ENCODE peak calls at places on chromosomes 11 and 22, in four cellular contexts. Y is HepG2, Z is A549, H is K562. B is an unnamed sample.

GRCh38 chr22:48844096-48844675 is 983.5 kb downstream of the BRD1 start:
- DNase-seq in Z (no peak), Y (no peak), H (no peak), B (no peak)

GRCh38 chr22:44347098-44347497 is 34.3 kb upstream of the SHISAL1 start:
- DNase-seq in Y (no peak), Z (no peak), H (no peak), B (no peak)

GRCh38 chr11:62909107-62909894 is 11.9 kb downstream of the CHRM1 start:
- DNase-seq in H (peak), Z (peak), Y (peak), B (no peak)

GRCh38 chr22:32794449-32795213 is 6.9 kb upstream of the TIMP3 start:
- DNase-seq in Z (no peak), Y (peak), H (no peak), B (no peak)

GRCh38 chr11:112150517-112150916 is 13.4 kb downstream of the IL18 start:
- DNase-seq in Y (no peak), Z (no peak), H (no peak), B (no peak)

GRCh38 chr11:92702771-92703170 is 266.7 kb upstream of the MTNR1B start:
- DNase-seq in Z (no peak), Y (no peak), H (no peak), B (no peak)

GRCh38 chr11:119486691-119487259 is 63.8 kb upstream of the THY1 start:
- DNase-seq in Y (no peak), H (no peak), Z (no peak), B (no peak)

GRCh38 chr22:36222887-36223450 is 16.4 kb downstream of the APOL2 start:
- DNase-seq in Y (no peak), H (no peak), Z (no peak), B (no peak)

GRCh38 chr11:94793822-94794221 is 25.7 kb downstream of the AMOTL1 start:
- DNase-seq in Y (no peak), Z (no peak), H (no peak), B (no peak)

GRCh38 chr11:4641501-4641900 is 2.3 kb upstream of the OR51E1 start:
- DNase-seq in H (no peak), Y (no peak), Z (no peak), B (no peak)

GRCh38 chr11:110505514-110506284 is 76.0 kb downstream of the FDX1 start:
- DNase-seq in Y (no peak), H (no peak), Z (no peak), B (no peak)

GRCh38 chr22:20606041-20606783 is 98.8 kb downstream of the MED15 start:
- DNase-seq in Y (peak), Z (peak), H (peak), B (no peak)

GRCh38 chr11:60310407-60310998 is 16.6 kb upstream of the MS4A6E start:
- DNase-seq in Y (no peak), H (no peak), Z (no peak), B (peak)

GRCh38 chr11:88175004-88175706 is at the start of gene RAB38:
- DNase-seq in Y (no peak), Z (no peak), H (peak), B (no peak)

GRCh38 chr11:75536786-75537629 is 11.3 kb upstream of the GDPD5 start:
- DNase-seq in Z (no peak), Y (no peak), H (peak), B (peak)

GRCh38 chr11:36010010-36010740 is 66.3 kb downstream of the LDLRAD3 start:
- DNase-seq in H (no peak), Y (no peak), Z (no peak), B (no peak)

GRCh38 chr11:124602193-124602592 is 9.0 kb upstream of the PANX3 start:
- DNase-seq in Z (no peak), H (no peak), Y (no peak), B (no peak)

GRCh38 chr11:39628311-39628710 is 1831.1 kb downstream of the LRRC4C start:
- DNase-seq in Y (no peak), H (no peak), Z (no peak), B (no peak)

GRCh38 chr11:107702723-107703122 is 9.1 kb downstream of the SLN start:
- DNase-seq in H (no peak), Z (no peak), Y (no peak), B (no peak)

GRCh38 chr11:15826826-15827225 is 529.5 kb downstream of the SOX6 start:
- DNase-seq in Y (no peak), H (peak), Z (peak), B (no peak)

GRCh38 chr22:23137905-23138520 is 3.8 kb downstream of the RSPH14 start:
- DNase-seq in H (no peak), Z (no peak), Y (no peak), B (peak)

GRCh38 chr11:63917685-63918523 is 940 bp upstream of the RCOR2 start:
- DNase-seq in Y (peak), H (peak), Z (peak), B (no peak)

GRCh38 chr11:39651857-39652461 is 1807.5 kb downstream of the LRRC4C start:
- DNase-seq in H (no peak), Z (no peak), Y (no peak), B (no peak)

GRCh38 chr22:49207008-49207775 is 620.5 kb downstream of the BRD1 start:
- DNase-seq in Y (no peak), H (no peak), Z (no peak), B (no peak)

GRCh38 chr22:49460662-49461371 is 366.9 kb downstream of the BRD1 start:
- DNase-seq in H (no peak), Y (no peak), Z (no peak), B (no peak)

GRCh38 chr11:123408619-123409455 is 21.2 kb upstream of the GRAMD1B start:
- DNase-seq in Y (no peak), H (no peak), Z (no peak), B (no peak)

GRCh38 chr11:9748361-9748970 is 84.6 kb downstream of the SWAP70 start:
- DNase-seq in H (peak), Z (peak), Y (peak), B (peak)

GRCh38 chr11:15673408-15673811 is 558.7 kb downstream of the INSC start:
- DNase-seq in Y (no peak), H (no peak), Z (no peak), B (no peak)

GRCh38 chr11:75997273-75997552 is 182.2 kb downstream of the UVRAG start:
- DNase-seq in Y (no peak), H (no peak), Z (no peak), B (no peak)

GRCh38 chr11:83472328-83472727 is 186.2 kb upstream of the CCDC90B start:
- DNase-seq in H (no peak), Y (no peak), Z (no peak), B (no peak)

GRCh38 chr11:80592546-80592945 is 1151.7 kb upstream of the TENM4 start:
- DNase-seq in Z (no peak), H (no peak), Y (no peak), B (no peak)

GRCh38 chr11:3954448-3955298 is 99.2 kb downstream of the STIM1 start:
- DNase-seq in H (peak), Z (no peak), Y (no peak), B (no peak)

GRCh38 chr22:37925311-37925710 is 19.2 kb downstream of the MICALL1 start:
- DNase-seq in H (no peak), Z (no peak), Y (no peak), B (no peak)

GRCh38 chr11:3166268-3167142 is 1.4 kb upstream of the OSBPL5 start:
- DNase-seq in Z (no peak), H (peak), Y (no peak), B (no peak)

GRCh38 chr11:29780756-29781155 is 236.1 kb downstream of the KCNA4 start:
- DNase-seq in Y (no peak), H (no peak), Z (no peak), B (no peak)

GRCh38 chr11:36041988-36042606 is 98.2 kb downstream of the LDLRAD3 start:
- DNase-seq in Z (no peak), H (peak), Y (no peak), B (no peak)

DNA sequence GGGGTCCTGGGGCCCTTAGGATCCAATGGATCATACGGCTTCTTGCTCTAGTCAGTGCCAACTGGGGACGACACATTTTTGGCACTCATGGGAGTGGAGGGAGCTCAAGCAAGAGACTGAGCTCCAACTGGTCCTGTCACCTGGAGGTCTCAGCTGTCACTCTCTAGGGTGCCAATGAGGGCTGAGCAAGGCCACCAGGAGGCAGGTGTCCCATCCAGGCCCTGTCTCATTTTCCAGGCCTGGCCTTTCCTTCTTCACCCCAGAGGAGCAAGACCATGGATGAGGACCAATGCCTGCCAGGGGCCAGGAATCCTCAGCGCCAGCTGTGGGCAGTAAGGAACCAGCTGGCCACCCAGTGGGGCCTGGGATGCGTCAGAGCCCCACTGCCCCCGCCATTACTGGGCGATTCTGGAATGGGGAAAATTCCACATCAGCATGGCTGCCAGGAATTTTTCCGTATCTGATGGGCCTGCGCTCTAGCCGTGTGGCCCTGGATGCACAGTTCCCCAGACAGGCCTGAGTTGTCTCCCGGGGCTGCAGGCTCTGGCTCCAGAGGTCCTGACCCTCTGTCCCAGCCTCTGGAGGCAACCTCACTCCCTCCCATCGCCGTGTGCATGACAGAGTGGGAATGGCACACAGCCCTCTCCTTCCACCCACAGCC is 676 bp upstream of the GAL3ST1 start:
- DNase-seq in Z (no peak), H (no peak), Y (no peak), B (no peak)
- H3K4me3 ChIP-seq in Z (peak), H (no peak), Y (peak), B (no peak)

GRCh38 chr11:116831790-116832349 is 2.2 kb downstream of the APOC3 start:
- DNase-seq in Z (no peak), Y (no peak), H (no peak), B (no peak)
- TF ChIP-seq BHLHE40 in Z (no peak), Y (no peak), H (no peak), B (no peak)

GRCh38 chr11:45079943-45080719 is 66.3 kb upstream of the PRDM11 start:
- DNase-seq in H (no peak), Z (no peak), Y (no peak), B (no peak)
- TF ChIP-seq JUNB in H (no peak), Z (no peak), Y (no peak), B (no peak)

DNA sequence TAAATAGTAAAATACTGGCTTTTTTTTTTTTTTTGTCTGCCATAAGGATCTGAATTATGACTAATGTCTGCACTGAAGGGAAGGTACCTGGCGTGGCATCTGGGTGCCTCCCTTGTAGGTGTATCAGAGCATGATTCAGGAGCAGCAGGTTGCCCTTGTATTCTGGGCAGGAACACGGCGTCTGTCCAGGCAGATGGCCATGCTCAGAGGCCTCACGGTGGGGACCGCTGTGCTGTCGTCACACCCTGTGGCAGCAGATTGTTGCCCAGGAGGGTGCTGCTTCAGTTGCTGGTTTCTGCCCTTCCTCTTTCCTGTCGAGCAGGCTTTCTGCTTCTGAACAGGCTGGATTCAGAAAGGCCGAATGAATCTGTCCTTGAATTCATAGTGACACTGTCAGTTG is 10.9 kb downstream of the ZNRF3 start:
- DNase-seq in Y (no peak), H (no peak), Z (no peak), B (no peak)
- H3K4me3 ChIP-seq in Y (no peak), H (no peak), Z (no peak), B (no peak)

DNA sequence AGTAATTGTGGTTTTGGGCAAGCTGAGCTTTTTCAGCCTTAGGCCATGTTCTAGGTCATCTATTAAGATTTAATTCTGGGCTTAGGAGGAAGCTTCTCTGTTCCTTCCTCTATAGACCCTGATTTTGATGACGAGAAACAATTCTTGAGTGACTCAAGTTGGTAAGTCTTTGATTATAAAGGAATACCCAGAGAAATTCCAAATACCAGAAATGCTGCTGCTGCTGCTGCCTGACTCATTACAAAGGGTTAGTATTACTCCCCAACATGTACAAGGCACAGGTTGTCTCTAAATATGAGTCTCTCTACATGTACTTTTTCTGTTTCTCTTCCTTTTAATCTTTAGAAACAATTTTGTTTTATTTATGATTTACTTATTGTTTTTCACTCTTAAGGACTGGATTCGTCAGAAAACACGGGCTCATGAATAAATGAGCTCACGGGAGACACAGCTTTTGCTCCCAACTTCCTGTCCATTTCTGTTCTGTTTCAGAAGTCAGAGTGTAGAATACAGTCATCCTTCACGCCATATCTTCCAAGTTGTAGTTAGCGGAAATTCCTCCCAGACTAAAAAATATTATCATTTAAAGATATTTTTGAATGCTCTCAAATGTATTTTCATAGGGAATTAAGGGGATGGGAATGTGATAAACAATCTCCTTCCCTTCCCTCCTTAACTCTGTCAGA is 31.8 kb upstream of the RBMXL2 start:
- DNase-seq in Y (no peak), H (no peak), Z (no peak), B (no peak)
- TF ChIP-seq BHLHE40 in Y (no peak), H (no peak), Z (no peak), B (no peak)

GRCh38 chr11:23311986-23312940 is 452.0 kb upstream of the CCDC179 start:
- DNase-seq in H (no peak), Y (no peak), Z (no peak), B (no peak)
- TF ChIP-seq JUNB in H (no peak), Y (no peak), Z (no peak), B (no peak)

DNA sequence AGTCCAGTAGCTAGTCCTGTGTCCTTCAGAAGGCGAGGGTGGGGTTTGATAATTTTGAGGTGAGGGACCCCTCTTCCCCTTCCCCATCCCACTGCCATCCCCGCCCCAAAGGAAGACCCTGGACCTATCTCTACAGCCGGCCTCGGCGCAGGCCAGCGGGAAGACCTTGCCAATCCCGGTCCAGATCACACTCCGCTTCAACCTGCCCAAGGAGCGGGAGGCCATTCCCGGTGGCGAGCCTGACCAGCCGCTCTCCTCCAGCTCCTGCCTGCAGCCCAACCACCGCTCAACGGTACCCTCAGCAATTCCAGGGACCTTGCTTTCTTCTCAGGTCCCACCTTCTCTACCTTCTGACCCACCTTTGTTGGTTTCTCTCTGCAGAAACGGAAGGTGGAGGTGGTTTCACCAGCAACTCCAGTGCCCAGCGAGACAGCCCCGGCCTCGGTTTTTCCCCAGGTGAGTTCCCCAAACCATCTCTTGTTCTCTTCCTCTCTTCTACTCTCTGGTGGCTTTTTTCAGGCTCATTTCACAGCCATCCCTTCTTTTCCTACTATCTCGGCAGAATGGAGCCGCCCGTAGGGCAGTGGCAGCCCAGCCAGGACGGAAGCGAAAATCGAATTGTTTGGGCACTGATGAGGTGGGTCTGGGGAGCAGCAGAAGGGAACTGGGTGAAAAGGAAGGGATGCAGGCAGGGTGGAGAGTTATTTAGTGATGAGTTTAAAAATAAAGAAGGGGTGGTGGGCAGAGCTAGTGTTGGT is 1.3 kb downstream of the KAT5 start:
- DNase-seq in H (no peak), Z (no peak), Y (no peak), B (no peak)
- H3K4me3 ChIP-seq in H (peak), Z (peak), Y (no peak), B (peak)

B was measured in GM12878.